ENCODE peak calls at places on chromosomes 3 and 15, in eight cellular contexts. G, I, D, S, J, P, R and Z are unnamed samples.

GRCh38 chr3:37739579-37740290 is 121.9 kb upstream of the CTDSPL start:
- DNase-seq in G (no peak), I (no peak), D (no peak), S (no peak), J (no peak), P (no peak), R (no peak), Z (no peak)

GRCh38 chr3:122351612-122352011 is 26.6 kb downstream of the CSTA start:
- DNase-seq in G (no peak), I (no peak), D (no peak), S (no peak), J (no peak), P (no peak), R (no peak), Z (no peak)

GRCh38 chr15:43911235-43911661 is 84.4 kb downstream of the WDR76 start:
- DNase-seq in G (peak; percentile 59), I (no peak), D (no peak), S (no peak), J (no peak), P (no peak), R (no peak), Z (no peak)

GRCh38 chr3:179016979-179017670 is 54.5 kb downstream of the ZMAT3 start:
- DNase-seq in G (no peak), I (no peak), D (no peak), S (peak; percentile 37), J (no peak), P (no peak), R (no peak), Z (no peak)

GRCh38 chr15:88791637-88792036 is 11.6 kb upstream of the ACAN start:
- DNase-seq in G (no peak), I (no peak), D (no peak), S (no peak), J (no peak), P (no peak), R (no peak), Z (no peak)

GRCh38 chr15:25790003-25790660 is 73.0 kb downstream of the ATP10A start:
- DNase-seq in G (no peak), I (no peak), D (peak; percentile 23), S (peak; percentile 34), J (no peak), P (no peak), R (peak; percentile 43), Z (no peak)

GRCh38 chr3:82525-82924 is 114.0 kb upstream of the CHL1 start:
- DNase-seq in G (no peak), I (no peak), D (no peak), S (no peak), J (no peak), P (no peak), R (no peak), Z (no peak)

GRCh38 chr3:126573492-126574117 is 14.9 kb upstream of the C3orf22 start:
- DNase-seq in G (no peak), I (no peak), D (peak; percentile 76), S (no peak), J (no peak), P (no peak), R (no peak), Z (no peak)

GRCh38 chr3:109336272-109336957 is 931 bp downstream of the DPPA4 start:
- DNase-seq in G (no peak), I (no peak), D (no peak), S (no peak), J (no peak), P (peak; percentile 60), R (peak; percentile 20), Z (no peak)

GRCh38 chr15:92797168-92798052 is 102.7 kb upstream of the CHD2 start:
- DNase-seq in G (peak; percentile 76), I (no peak), D (no peak), S (peak; percentile 89), J (no peak), P (peak; percentile 43), R (peak; percentile 84), Z (no peak)

GRCh38 chr3:59265566-59265965 is 215.7 kb upstream of the CFAP20DC start:
- DNase-seq in G (no peak), I (no peak), D (no peak), S (no peak), J (no peak), P (no peak), R (no peak), Z (no peak)

GRCh38 chr15:59892995-59893394 is 111.1 kb upstream of the FOXB1 start:
- DNase-seq in G (peak; percentile 49), I (peak; percentile 37), D (no peak), S (no peak), J (peak; percentile 46), P (peak; percentile 38), R (no peak), Z (no peak)

GRCh38 chr15:67762610-67763368 is 62.5 kb upstream of the SKOR1 start:
- DNase-seq in G (no peak), I (no peak), D (no peak), S (peak; percentile 78), J (no peak), P (no peak), R (no peak), Z (no peak)

GRCh38 chr3:153163349-153164008 is 1.5 kb downstream of the RAP2B start:
- DNase-seq in G (peak; percentile 49), I (no peak), D (no peak), S (peak; percentile 35), J (no peak), P (no peak), R (no peak), Z (no peak)

GRCh38 chr15:21261396-21261964 is 178.8 kb downstream of the POTEB3 start:
- DNase-seq in G (no peak), I (peak; percentile 20), D (peak; percentile 73), S (no peak), J (no peak), P (no peak), R (no peak), Z (no peak)

GRCh38 chr15:69467636-69468035 is 15.0 kb downstream of the RPLP1 start:
- DNase-seq in G (no peak), I (no peak), D (peak; percentile 71), S (no peak), J (no peak), P (no peak), R (no peak), Z (no peak)

GRCh38 chr3:40741729-40742128 is 217.0 kb downstream of the ZNF621 start:
- DNase-seq in G (peak; percentile 11), I (no peak), D (no peak), S (peak; percentile 15), J (no peak), P (peak; percentile 26), R (peak; percentile 33), Z (no peak)

GRCh38 chr3:89114841-89115223 is 7.4 kb downstream of the EPHA3 start:
- DNase-seq in G (no peak), I (no peak), D (no peak), S (no peak), J (no peak), P (no peak), R (no peak), Z (no peak)

GRCh38 chr15:31511707-31512310 is 185.2 kb downstream of the KLF13 start:
- DNase-seq in G (no peak), I (no peak), D (no peak), S (no peak), J (peak; percentile 6), P (no peak), R (no peak), Z (no peak)

GRCh38 chr3:152471814-152472605 is 203.3 kb downstream of the MBNL1 start:
- DNase-seq in G (peak; percentile 59), I (no peak), D (no peak), S (peak; percentile 70), J (peak; percentile 37), P (peak; percentile 40), R (peak; percentile 69), Z (no peak)

GRCh38 chr3:16147226-16147625 is 27.3 kb upstream of the GALNT15 start:
- DNase-seq in G (peak; percentile 54), I (no peak), D (no peak), S (no peak), J (no peak), P (no peak), R (no peak), Z (no peak)

GRCh38 chr3:102360211-102360610 is 74.6 kb upstream of the ZPLD1 start:
- DNase-seq in G (no peak), I (no peak), D (no peak), S (no peak), J (no peak), P (no peak), R (no peak), Z (no peak)

GRCh38 chr3:52844290-52844985 is 9.6 kb upstream of the MUSTN1 start:
- DNase-seq in G (no peak), I (no peak), D (no peak), S (no peak), J (no peak), P (no peak), R (no peak), Z (no peak)
- TF ChIP-seq CTCF in G (no peak), I (no peak), D (no peak), S (no peak), J (no peak), P (no peak), R (no peak), Z (no peak)

GRCh38 chr3:20511863-20512262 is 325.9 kb upstream of the SGO1 start:
- DNase-seq in G (peak; percentile 62), I (no peak), D (no peak), S (peak; percentile 62), J (peak; percentile 59), P (peak; percentile 4), R (peak; percentile 22), Z (no peak)
- TF ChIP-seq CTCF in G (peak; percentile 76), I (peak; percentile 67), D (peak; percentile 66), S (peak; percentile 92), J (peak; percentile 86), P (peak; percentile 53), R (no peak), Z (peak; percentile 44)

GRCh38 chr3:48918388-48919214 is at the start of gene ARIH2:
- DNase-seq in G (peak; percentile 92), I (peak; percentile 81), D (peak; percentile 97), S (peak; percentile 95), J (peak; percentile 93), P (peak; percentile 91), R (peak; percentile 92), Z (peak; percentile 57)
- TF ChIP-seq CTCF in G (no peak), I (peak; percentile 27), D (no peak), S (peak; percentile 27), J (no peak), P (no peak), R (no peak), Z (no peak)

GRCh38 chr3:164007764-164008163 is 1070.5 kb downstream of the SI start:
- DNase-seq in G (no peak), I (no peak), D (no peak), S (no peak), J (no peak), P (no peak), R (no peak), Z (no peak)

GRCh38 chr3:164004205-164004604 is 1074.1 kb downstream of the SI start:
- DNase-seq in G (no peak), I (no peak), D (peak; percentile 50), S (no peak), J (peak; percentile 93), P (no peak), R (no peak), Z (no peak)
- TF ChIP-seq CTCF in G (no peak), I (peak; percentile 54), D (no peak), S (no peak), J (peak; percentile 69), P (no peak), R (no peak), Z (no peak)

DNA sequence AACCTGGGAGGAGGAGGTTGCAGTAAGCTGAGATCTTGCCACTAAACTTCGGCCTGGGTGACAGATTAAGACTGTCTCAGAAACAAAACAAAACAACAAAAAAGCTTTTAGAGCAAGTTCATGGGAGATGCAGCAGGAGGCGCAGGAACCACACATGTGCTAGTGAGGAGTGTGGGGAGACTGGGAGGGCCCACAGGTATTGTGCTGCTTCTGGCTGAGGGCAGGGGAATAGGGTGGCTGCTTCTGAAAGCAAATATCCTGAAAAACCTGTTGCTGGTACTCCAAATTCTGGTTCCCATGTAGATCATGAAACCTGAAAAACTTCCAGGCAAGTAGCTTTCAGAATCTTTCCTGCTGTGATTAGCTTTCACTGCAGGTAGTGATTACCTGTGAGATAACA is 22.1 kb downstream of the TYRO3 start:
- DNase-seq in G (no peak), I (no peak), D (no peak), S (peak; percentile 54), J (peak; percentile 81), P (no peak), R (no peak), Z (no peak)
- TF ChIP-seq CTCF in G (no peak), I (peak; percentile 60), D (peak; percentile 7), S (peak; percentile 69), J (peak; percentile 68), P (no peak), R (no peak), Z (no peak)